ENCODE peak calls at places on chromosomes 7 and 10, in five cellular contexts. I is IMR-90, J is tibial artery, S is ascending aorta, F is astrocyte. C is an unnamed sample. For H3K27me3, the result is how much of the 10 kb centered on the place peaks cover.

GRCh38 chr7:1287629-1288225 is 55.1 kb downstream of the UNCX start:
- DNase-seq in I (no peak), J (no peak), S (no peak), F (no peak), C (no peak)

GRCh38 chr7:45979275-45980180 is 58.5 kb upstream of the IGFBP3 start:
- DNase-seq in I (no peak), J (no peak), S (no peak), F (no peak), C (no peak)

GRCh38 chr7:98617960-98618418 is 904 bp downstream of the NPTX2 start:
- DNase-seq in I (no peak), J (no peak), S (no peak), F (no peak), C (no peak)

GRCh38 chr7:146067880-146068279 is 48.7 kb upstream of the CNTNAP2 start:
- DNase-seq in I (no peak), J (no peak), S (no peak), F (no peak), C (no peak)

GRCh38 chr7:52669031-52669430 is 366.4 kb upstream of the POM121L12 start:
- DNase-seq in I (no peak), J (no peak), S (no peak), F (no peak), C (no peak)

GRCh38 chr7:26141077-26141476 is 10.9 kb upstream of the NFE2L3 start:
- DNase-seq in I (no peak), J (no peak), S (no peak), F (no peak), C (no peak)

GRCh38 chr10:26621889-26622681 is 75.4 kb upstream of the PDSS1 start:
- DNase-seq in I (peak), J (peak), S (peak), F (peak), C (no peak)

GRCh38 chr7:106668853-106669539 is 8.0 kb upstream of the CCDC71L start:
- DNase-seq in I (no peak), J (no peak), S (no peak), F (no peak), C (no peak)

GRCh38 chr10:18635995-18636394 is 15.4 kb downstream of the NSUN6 start:
- DNase-seq in I (no peak), J (no peak), S (no peak), F (no peak), C (no peak)

GRCh38 chr10:96321822-96322221 is 17.6 kb downstream of the DNTT start:
- DNase-seq in I (no peak), J (no peak), S (no peak), F (no peak), C (no peak)

GRCh38 chr10:98642281-98642680 is 195.5 kb upstream of the HPS1 start:
- DNase-seq in I (no peak), J (no peak), S (no peak), F (peak), C (no peak)

GRCh38 chr10:43140414-43140813 is 2.2 kb downstream of the CSGALNACT2 start:
- DNase-seq in I (peak), J (no peak), S (no peak), F (peak), C (peak)

GRCh38 chr10:110629680-110630191 is 14.4 kb upstream of the RBM20 start:
- DNase-seq in I (peak), J (no peak), S (peak), F (peak), C (no peak)

GRCh38 chr7:157890921-157891401 is 554.2 kb downstream of the DNAJB6 start:
- DNase-seq in I (no peak), J (peak), S (no peak), F (no peak), C (no peak)

GRCh38 chr7:91263359-91264082 is 712 bp upstream of the FZD1 start:
- DNase-seq in I (no peak), J (peak), S (peak), F (peak), C (peak)

GRCh38 chr7:85052894-85053293 is 134.0 kb downstream of the SEMA3D start:
- DNase-seq in I (no peak), J (no peak), S (no peak), F (no peak), C (no peak)

GRCh38 chr7:152894295-152895170 is 135.0 kb downstream of the ACTR3B start:
- DNase-seq in I (no peak), J (no peak), S (no peak), F (no peak), C (no peak)

GRCh38 chr7:2357165-2357564 is 2.5 kb downstream of the EIF3B start:
- DNase-seq in I (no peak), J (no peak), S (no peak), F (no peak), C (no peak)

GRCh38 chr7:131769241-131769640 is 212.8 kb upstream of the PODXL start:
- DNase-seq in I (no peak), J (no peak), S (no peak), F (no peak), C (no peak)

GRCh38 chr7:131145026-131145425 is 182.7 kb upstream of the MKLN1 start:
- DNase-seq in I (peak), J (no peak), S (no peak), F (peak), C (no peak)

GRCh38 chr10:91901784-91902677 is 7.3 kb downstream of the FGFBP3 start:
- DNase-seq in I (peak), J (no peak), S (peak), F (peak), C (no peak)

GRCh38 chr10:30724296-30724695 is 94.7 kb upstream of the LYZL2 start:
- DNase-seq in I (no peak), J (no peak), S (no peak), F (no peak), C (no peak)

GRCh38 chr7:134028853-134029252 is 98.3 kb upstream of the LRGUK start:
- DNase-seq in I (no peak), J (no peak), S (no peak), F (no peak), C (no peak)

GRCh38 chr10:93991596-93992284 is 2.0 kb upstream of the PLCE1 start:
- DNase-seq in I (peak), J (peak), S (peak), F (peak), C (no peak)

GRCh38 chr10:75395171-75395954 is 6.2 kb downstream of the ZNF503 start:
- DNase-seq in I (peak), J (peak), S (peak), F (no peak), C (peak)

GRCh38 chr10:75395955-75396860 is 5.4 kb downstream of the ZNF503 start:
- DNase-seq in I (no peak), J (no peak), S (peak), F (no peak), C (peak)

GRCh38 chr10:75398238-75398629 is 3.3 kb downstream of the ZNF503 start:
- DNase-seq in I (no peak), J (no peak), S (no peak), F (no peak), C (no peak)

GRCh38 chr10:75397571-75397921 is 4.0 kb downstream of the ZNF503 start:
- DNase-seq in I (no peak), J (no peak), S (no peak), F (no peak), C (no peak)

DNA sequence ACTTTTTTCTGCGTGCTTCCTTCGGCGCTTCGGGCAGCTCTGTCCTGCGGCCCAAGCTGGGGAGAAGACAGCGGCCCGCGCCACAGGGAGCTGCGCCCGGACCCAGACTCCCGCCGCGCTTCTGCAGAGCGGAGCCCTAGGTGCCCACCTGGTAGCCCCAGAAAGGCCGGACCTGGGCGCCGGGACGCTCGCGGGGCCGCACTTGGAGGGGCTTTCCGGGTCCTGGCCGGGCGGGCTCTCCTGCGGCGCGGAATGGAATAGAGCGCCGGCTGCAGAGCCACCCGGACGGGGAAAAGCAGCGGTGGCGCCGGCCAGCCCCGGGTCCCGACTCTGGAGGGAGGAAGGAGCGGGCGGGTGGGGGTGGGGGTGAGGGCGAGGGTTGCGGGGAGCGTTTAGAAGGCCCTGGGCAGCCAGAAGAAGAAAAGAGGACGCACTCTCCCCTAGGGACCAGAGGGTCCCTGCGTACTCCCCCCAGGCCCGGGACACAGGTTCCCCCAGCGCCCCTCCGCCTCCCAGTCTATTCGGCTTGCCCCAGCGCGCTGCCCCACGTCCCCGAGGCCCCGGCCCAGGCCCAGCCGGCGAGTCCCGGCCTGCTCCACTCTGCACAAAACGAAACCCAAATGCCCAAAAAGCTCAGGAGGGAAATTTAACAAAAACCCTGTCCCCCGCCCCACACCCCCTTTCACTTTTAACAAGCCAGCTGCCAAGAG is 4.5 kb downstream of the ZNF503 start:
- DNase-seq in I (no peak), J (no peak), S (no peak), F (no peak), C (no peak)
- H3K4me3 ChIP-seq in I (peak), J (peak), S (peak), F (peak), C (no peak)

GRCh38 chr7:151540146-151540545 is 20.5 kb upstream of the RHEB start:
- DNase-seq in I (no peak), J (no peak), S (no peak), F (no peak), C (no peak)

GRCh38 chr7:151537818-151538561 is 18.3 kb upstream of the RHEB start:
- DNase-seq in I (peak), J (no peak), S (no peak), F (no peak), C (no peak)

GRCh38 chr7:151542606-151543130 is 23.0 kb upstream of the RHEB start:
- DNase-seq in I (no peak), J (no peak), S (no peak), F (no peak), C (no peak)

GRCh38 chr7:151541709-151542499 is 22.2 kb upstream of the RHEB start:
- DNase-seq in I (no peak), J (no peak), S (no peak), F (no peak), C (no peak)

GRCh38 chr7:151539055-151539714 is 19.5 kb upstream of the RHEB start:
- DNase-seq in I (peak), J (no peak), S (no peak), F (no peak), C (no peak)
- TF ChIP-seq CTCF in I (no peak), J (no peak), S (no peak), F (no peak), C (no peak)

DNA sequence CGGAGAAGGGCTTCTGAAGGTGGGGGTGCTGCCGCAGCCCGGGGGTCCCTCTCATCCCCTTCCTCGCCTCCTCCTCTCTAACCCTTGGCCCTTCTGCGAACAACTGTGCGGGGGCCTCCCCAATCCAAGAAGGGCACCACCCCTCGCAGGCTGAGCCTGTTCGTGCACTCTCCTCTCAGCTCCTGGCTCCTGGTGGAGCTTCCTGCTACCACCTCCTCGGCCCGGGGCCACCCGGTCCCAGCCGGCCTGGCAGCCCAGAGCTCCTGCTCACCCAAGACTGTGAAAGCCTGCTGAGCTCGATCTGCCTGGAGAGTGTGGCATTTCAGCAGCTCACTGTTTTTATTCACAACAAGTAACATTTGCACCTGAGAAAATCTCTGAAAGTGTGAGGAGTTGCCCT is 2.4 kb downstream of the ADGRA1 start:
- DNase-seq in I (no peak), J (no peak), S (no peak), F (no peak), C (no peak)
- H3K27me3 ChIP-seq in I (under half), J (under half), S (under half), F (under half), C (under half)

DNA sequence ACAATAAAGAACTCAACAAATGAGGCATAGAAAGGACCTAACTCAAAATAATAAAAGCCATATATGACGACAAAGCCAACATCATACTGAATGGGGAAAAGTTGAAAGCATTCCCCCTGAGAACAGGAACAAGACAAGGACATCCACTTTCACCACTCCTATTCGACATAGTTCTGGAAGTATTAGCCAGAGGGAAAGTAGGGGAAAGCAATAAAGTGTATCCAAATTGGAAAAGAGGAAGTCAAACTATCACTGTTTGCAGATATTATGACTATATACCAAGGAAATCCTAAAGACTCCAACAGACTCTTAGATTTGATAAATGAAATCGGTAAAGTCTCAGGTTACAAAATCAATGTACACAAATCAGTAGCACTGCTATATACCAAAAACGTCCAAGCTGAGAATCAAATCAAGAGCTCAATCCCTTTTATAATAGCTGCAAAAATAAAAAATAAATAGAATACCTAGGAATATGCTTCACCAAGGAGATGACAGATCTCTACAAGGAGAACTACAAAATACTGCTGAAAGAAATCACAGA is 4.8 kb downstream of the ANXA7 start:
- DNase-seq in I (no peak), J (no peak), S (no peak), F (no peak), C (no peak)
- H3K4me3 ChIP-seq in I (no peak), J (no peak), S (no peak), F (no peak), C (no peak)

GRCh38 chr7:150330211-150330885 is 7.0 kb upstream of the ACTR3C start:
- DNase-seq in I (no peak), J (no peak), S (no peak), F (no peak), C (no peak)
- TF ChIP-seq CTCF in I (no peak), J (no peak), S (no peak), F (no peak), C (no peak)

GRCh38 chr10:129967579-129968019 is 3.5 kb upstream of the EBF3 start:
- DNase-seq in I (no peak), J (no peak), S (no peak), F (no peak), C (no peak)

GRCh38 chr10:129970404-129971364 is 6.6 kb upstream of the EBF3 start:
- DNase-seq in I (no peak), J (no peak), S (no peak), F (no peak), C (no peak)

GRCh38 chr10:129968020-129968861 is 4.2 kb upstream of the EBF3 start:
- DNase-seq in I (no peak), J (no peak), S (no peak), F (no peak), C (no peak)

GRCh38 chr10:129969528-129970264 is 5.6 kb upstream of the EBF3 start:
- DNase-seq in I (no peak), J (no peak), S (no peak), F (no peak), C (no peak)

GRCh38 chr10:129968937-129969527 is 5.0 kb upstream of the EBF3 start:
- DNase-seq in I (peak), J (no peak), S (no peak), F (no peak), C (no peak)
- H3K27me3 ChIP-seq in I (half or more), J (under half), S (half or more), F (half or more), C (under half)

GRCh38 chr10:123570898-123571515 is 95.1 kb upstream of the GPR26 start:
- DNase-seq in I (no peak), J (no peak), S (no peak), F (no peak), C (no peak)
- H3K4me3 ChIP-seq in I (no peak), J (no peak), S (no peak), F (no peak), C (no peak)

DNA sequence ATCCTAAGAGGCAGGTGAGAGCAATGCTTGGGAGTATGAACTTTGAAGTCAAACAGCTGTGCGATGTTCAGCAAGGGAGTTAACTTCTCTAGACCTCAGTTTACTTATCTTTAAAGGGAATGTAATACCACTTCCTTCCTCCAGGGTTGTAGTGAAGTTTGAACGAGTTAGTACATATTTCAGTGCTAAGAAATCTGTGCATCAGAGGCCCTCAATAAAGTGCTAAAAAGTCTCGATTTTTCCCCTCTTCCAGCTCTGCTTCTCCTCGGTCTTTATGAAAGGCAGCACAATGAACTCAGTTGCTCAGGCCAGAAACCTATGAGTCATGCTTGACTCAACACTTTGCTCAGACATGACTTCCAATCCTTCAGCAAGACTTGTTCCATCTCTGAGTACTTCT is 418.9 kb downstream of the MDFIC start:
- DNase-seq in I (peak), J (no peak), S (no peak), F (peak), C (no peak)
- TF ChIP-seq CTCF in I (no peak), J (no peak), S (no peak), F (peak), C (peak)

C was measured in GM06990.